ENCODE peak calls at places on chromosomes 6 and 20, in five cellular contexts. K is amygdala, T is frontal cortex, R is endothelial cell, H is substantia nigra. Z is an unnamed sample.

GRCh38 chr6:1388927-1389790 is at the start of gene FOXF2:
- DNase-seq in K (no peak), T (peak; percentile 52), R (no peak), H (no peak), Z (no peak)

GRCh38 chr6:11921017-11921438 is 91.1 kb upstream of the HIVEP1 start:
- DNase-seq in K (no peak), T (no peak), R (no peak), H (peak; percentile 35), Z (no peak)

GRCh38 chr6:44567406-44567805 is 179.9 kb downstream of the CDC5L start:
- DNase-seq in K (no peak), T (no peak), R (no peak), H (peak; percentile 13), Z (no peak)

GRCh38 chr6:31734703-31735500 is 1.4 kb downstream of the CLIC1 start:
- DNase-seq in K (no peak), T (no peak), R (peak; percentile 38), H (peak; percentile 13), Z (no peak)

GRCh38 chr6:141475269-141475668 is 657.5 kb upstream of the GJE1 start:
- DNase-seq in K (no peak), T (no peak), R (no peak), H (no peak), Z (no peak)

GRCh38 chr6:169763881-169764280 is 12.5 kb downstream of the ERMARD start:
- DNase-seq in K (no peak), T (no peak), R (no peak), H (no peak), Z (no peak)

GRCh38 chr20:13683833-13684232 is 45.1 kb upstream of the TASP1 start:
- DNase-seq in K (no peak), T (no peak), R (no peak), H (no peak), Z (no peak)

GRCh38 chr6:144485531-144485930 is 200.4 kb downstream of the UTRN start:
- DNase-seq in K (no peak), T (no peak), R (no peak), H (no peak), Z (no peak)

GRCh38 chr6:83514877-83515466 is 2.6 kb downstream of the PRSS35 start:
- DNase-seq in K (no peak), T (peak; percentile 31), R (peak; percentile 47), H (no peak), Z (peak; percentile 29)

GRCh38 chr6:33785766-33786165 is 3.2 kb downstream of the LEMD2 start:
- DNase-seq in K (no peak), T (no peak), R (no peak), H (no peak), Z (no peak)

GRCh38 chr6:44732243-44732642 is 344.7 kb downstream of the CDC5L start:
- DNase-seq in K (no peak), T (no peak), R (no peak), H (no peak), Z (no peak)

GRCh38 chr6:766625-767024 is 73.7 kb upstream of the EXOC2 start:
- DNase-seq in K (no peak), T (no peak), R (no peak), H (no peak), Z (no peak)

GRCh38 chr20:19125508-19125907 is 86.9 kb upstream of the SLC24A3 start:
- DNase-seq in K (no peak), T (no peak), R (no peak), H (no peak), Z (no peak)

GRCh38 chr6:3838992-3839867 is 9.9 kb upstream of the FAM50B start:
- DNase-seq in K (no peak), T (no peak), R (no peak), H (no peak), Z (no peak)

GRCh38 chr6:147161974-147162495 is 42.2 kb upstream of the STXBP5 start:
- DNase-seq in K (no peak), T (no peak), R (no peak), H (no peak), Z (peak; percentile 87)

GRCh38 chr6:53679446-53679933 is 13.9 kb upstream of the KLHL31 start:
- DNase-seq in K (no peak), T (no peak), R (peak; percentile 8), H (no peak), Z (peak; percentile 14)

GRCh38 chr6:72048080-72048479 is 161.7 kb downstream of the RIMS1 start:
- DNase-seq in K (no peak), T (no peak), R (no peak), H (no peak), Z (no peak)

GRCh38 chr20:34575756-34576155 is 17.2 kb downstream of the MAP1LC3A start:
- DNase-seq in K (no peak), T (no peak), R (no peak), H (no peak), Z (no peak)

GRCh38 chr6:4853782-4854511 is 77.7 kb downstream of the CDYL start:
- DNase-seq in K (no peak), T (no peak), R (no peak), H (no peak), Z (no peak)

GRCh38 chr6:31203345-31203979 is 33.0 kb upstream of the POU5F1 start:
- DNase-seq in K (no peak), T (no peak), R (no peak), H (no peak), Z (no peak)

GRCh38 chr6:166488081-166488685 is 98.3 kb downstream of the RAMACL start:
- DNase-seq in K (no peak), T (no peak), R (no peak), H (peak; percentile 60), Z (no peak)

GRCh38 chr6:134553941-134554340 is 236.0 kb upstream of the SGK1 start:
- DNase-seq in K (no peak), T (no peak), R (no peak), H (no peak), Z (no peak)

GRCh38 chr6:13485303-13485702 is 2.1 kb downstream of the GFOD1 start:
- DNase-seq in K (no peak), T (no peak), R (no peak), H (no peak), Z (peak; percentile 1)